ENCODE peak calls at places on chromosomes 5 and 9, in ten cellular contexts. Q, J, E, T, B, V, U, D, H and G are unnamed samples.

GRCh38 chr9:114759512-114759911 is 46.3 kb downstream of the TNFSF15 start:
- DNase-seq in D (no peak), Q (no peak), B (no peak), H (no peak), T (no peak), J (no peak), U (no peak), E (no peak), V (no peak), G (no peak)

GRCh38 chr5:163649522-163649921 is 144.1 kb downstream of the MAT2B start:
- DNase-seq in Q (no peak), E (no peak), H (no peak), U (no peak), V (no peak), B (no peak), T (peak; percentile 90), D (peak; percentile 8), J (no peak), G (no peak)

GRCh38 chr9:85414399-85414798 is 327.4 kb downstream of the AGTPBP1 start:
- DNase-seq in T (no peak), H (no peak), U (no peak), Q (no peak), D (no peak), J (no peak), E (no peak), V (no peak), B (no peak), G (no peak)

GRCh38 chr5:56409331-56410190 is 176.4 kb upstream of the ANKRD55 start:
- DNase-seq in Q (peak; percentile 59), V (no peak), D (no peak), H (no peak), B (no peak), E (no peak), T (peak; percentile 67), J (no peak), U (no peak), G (no peak)

GRCh38 chr9:123513554-123513953 is 157.6 kb downstream of the CRB2 start:
- DNase-seq in D (no peak), H (no peak), E (no peak), U (no peak), J (no peak), V (no peak), B (no peak), Q (no peak), T (no peak), G (no peak)

GRCh38 chr5:127040779-127041520 is 10.6 kb upstream of the MARCHF3 start:
- DNase-seq in B (no peak), T (no peak), Q (no peak), D (no peak), H (peak; percentile 22), E (no peak), V (peak; percentile 84), J (no peak), U (no peak), G (no peak)

GRCh38 chr5:54873696-54874095 is 111.7 kb downstream of the ESM1 start:
- DNase-seq in J (no peak), T (no peak), Q (no peak), B (no peak), U (no peak), V (no peak), H (no peak), D (no peak), E (no peak), G (no peak)

GRCh38 chr5:95852567-95852966 is 30.0 kb upstream of the GLRX start:
- DNase-seq in T (no peak), H (no peak), Q (no peak), D (no peak), V (no peak), J (no peak), U (no peak), E (no peak), B (no peak), G (no peak)

GRCh38 chr5:146206257-146206656 is 2.9 kb downstream of the RBM27 start:
- DNase-seq in U (no peak), E (no peak), T (no peak), Q (no peak), D (no peak), V (no peak), J (no peak), B (no peak), H (no peak), G (no peak)

GRCh38 chr9:14517154-14517906 is 175.9 kb downstream of the ZDHHC21 start:
- DNase-seq in J (no peak), Q (no peak), V (no peak), H (no peak), U (no peak), B (no peak), D (no peak), E (no peak), T (no peak), G (no peak)

GRCh38 chr5:112127856-112128255 is 291.2 kb downstream of the EPB41L4A start:
- DNase-seq in Q (no peak), U (no peak), V (no peak), J (no peak), T (no peak), B (no peak), D (no peak), H (no peak), E (no peak), G (no peak)

GRCh38 chr5:121968910-121969607 is 7.3 kb downstream of the SRFBP1 start:
- DNase-seq in Q (peak; percentile 31), J (no peak), E (no peak), B (no peak), T (peak; percentile 99), U (no peak), V (no peak), H (no peak), D (peak; percentile 94), G (no peak)

GRCh38 chr9:1458503-1458902 is 408.3 kb downstream of the DMRT2 start:
- DNase-seq in Q (no peak), B (no peak), T (peak; percentile 77), H (no peak), J (no peak), E (no peak), D (no peak), V (no peak), U (no peak), G (no peak)

GRCh38 chr5:57735754-57736153 is 253.1 kb upstream of the ACTBL2 start:
- DNase-seq in B (no peak), Q (no peak), E (no peak), T (peak; percentile 91), V (no peak), J (no peak), U (no peak), D (peak; percentile 52), H (no peak), G (no peak)

GRCh38 chr5:173771058-173771742 is 116.9 kb upstream of the CPEB4 start:
- DNase-seq in T (no peak), U (no peak), J (no peak), H (no peak), E (peak; percentile 45), D (no peak), B (no peak), V (peak; percentile 67), Q (no peak), G (no peak)

GRCh38 chr9:135993840-135994776 is 32.9 kb upstream of the UBAC1 start:
- DNase-seq in E (peak; percentile 56), T (no peak), H (no peak), V (no peak), Q (no peak), U (peak; percentile 81), D (no peak), J (no peak), B (no peak), G (peak; percentile 40)
- H3K27ac ChIP-seq in E (no peak overlapping the region), T (no peak overlapping the region), H (no peak overlapping the region), V (peak overlapping the region; percentile 36), Q (no peak overlapping the region), U (peak overlapping the region; percentile 90), D (no peak overlapping the region), J (no peak overlapping the region), B (peak overlapping the region; percentile 83), G (peak overlapping the region; percentile 92)

DNA sequence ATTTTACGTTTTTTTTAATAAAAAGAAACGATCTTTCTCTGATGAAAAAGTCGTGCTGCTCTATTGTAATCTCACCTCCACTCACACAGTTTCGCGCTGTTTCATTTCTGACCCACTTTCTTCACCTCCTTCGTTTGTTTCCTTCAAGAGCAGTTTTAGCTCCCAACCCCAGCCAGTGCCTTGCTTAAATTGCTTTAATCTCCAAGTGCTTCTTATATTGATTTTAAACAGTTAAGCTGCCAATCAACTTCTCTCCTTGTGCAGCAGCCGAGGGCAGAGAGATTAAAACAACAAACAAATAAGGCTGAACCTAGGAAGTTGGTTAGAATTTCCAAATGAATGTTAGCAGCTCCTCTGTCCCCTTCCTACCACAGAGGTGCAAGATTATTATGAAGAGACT is 132.5 kb upstream of the ASTN2 start:
- DNase-seq in H (no peak), V (no peak), E (no peak), D (no peak), Q (no peak), J (no peak), T (no peak), U (no peak), B (no peak), G (no peak)
- H3K4me3 ChIP-seq in H (peak overlapping the region; percentile 27), V (no peak overlapping the region), E (peak overlapping the region; percentile 26), D (no peak overlapping the region), Q (no peak overlapping the region), J (no peak overlapping the region), T (no peak overlapping the region), U (peak overlapping the region; percentile 28), B (no peak overlapping the region), G (peak overlapping the region; percentile 11)

DNA sequence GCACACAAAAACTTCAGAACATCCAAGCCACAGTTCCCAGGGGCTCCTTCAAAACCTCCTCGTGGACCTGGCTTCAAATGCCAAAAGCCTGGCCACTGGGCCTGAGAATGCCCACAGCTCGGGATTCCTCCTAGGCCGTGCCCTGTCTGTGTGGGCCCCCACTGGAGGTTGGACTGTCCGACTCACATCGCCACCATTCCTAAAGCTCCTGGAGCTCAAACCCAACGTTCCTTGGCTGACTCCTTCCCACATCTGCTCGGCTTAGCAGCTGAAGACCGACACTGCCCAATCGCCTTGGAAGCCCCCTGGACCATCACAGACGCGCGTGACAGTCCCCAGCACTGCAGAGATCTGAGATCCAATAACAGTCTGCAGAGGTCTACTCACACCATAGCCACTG is 7.7 kb downstream of the SIT1 start:
- DNase-seq in T (no peak), B (no peak), D (no peak), H (no peak), E (no peak), U (peak; percentile 16), Q (no peak), J (no peak), V (no peak), G (no peak)
- H3K27ac ChIP-seq in T (no peak overlapping the region), B (no peak overlapping the region), D (no peak overlapping the region), H (no peak overlapping the region), E (no peak overlapping the region), U (no peak overlapping the region), Q (no peak overlapping the region), J (no peak overlapping the region), V (no peak overlapping the region), G (no peak overlapping the region)

GRCh38 chr5:42908086-42908485 is 96.4 kb upstream of the SELENOP start:
- DNase-seq in Q (no peak), H (no peak), T (no peak), U (no peak), B (no peak), E (no peak), J (no peak), D (no peak), V (no peak), G (no peak)
- H3K4me3 ChIP-seq in Q (no peak overlapping the region), H (peak overlapping the region; percentile 70), T (no peak overlapping the region), U (peak overlapping the region; percentile 54), B (peak overlapping the region; percentile 72), E (no peak overlapping the region), J (no peak overlapping the region), D (peak overlapping the region; percentile 56), V (peak overlapping the region; percentile 85), G (peak overlapping the region; percentile 63)